ENCODE peak calls at places on chromosomes 2 and 18, in five cellular contexts. R is colonic mucosa, J is astrocyte of the spinal cord, F is suprapubic skin, B is brain microvascular endothelial cell. X is an unnamed sample.

GRCh38 chr2:119049968-119050657 is 108.1 kb downstream of the MARCO start:
- DNase-seq in J (no peak), R (no peak), B (no peak), F (no peak), X (no peak)

GRCh38 chr2:160282063-160282580 is 82.0 kb upstream of the ITGB6 start:
- DNase-seq in F (no peak), B (no peak), J (peak), R (no peak), X (peak)

GRCh38 chr2:163191372-163191771 is 352.8 kb upstream of the KCNH7 start:
- DNase-seq in B (peak), R (no peak), F (no peak), J (peak), X (peak)

GRCh38 chr2:202632682-202633081 is 2.1 kb upstream of the FAM117B start:
- DNase-seq in J (peak), B (peak), F (no peak), R (no peak), X (peak)

GRCh38 chr2:130916438-130916705 is 79.7 kb downstream of the ARHGEF4 start:
- DNase-seq in B (no peak), R (no peak), J (no peak), F (no peak), X (no peak)

GRCh38 chr2:100625731-100626130 is 62.9 kb downstream of the PDCL3 start:
- DNase-seq in J (no peak), R (no peak), B (no peak), F (no peak), X (no peak)

GRCh38 chr2:231568785-231569435 is 23.8 kb upstream of the TEX44 start:
- DNase-seq in R (no peak), F (no peak), B (no peak), J (no peak), X (no peak)

GRCh38 chr2:10079931-10080535 is at the start of gene CYS1:
- DNase-seq in R (no peak), B (no peak), F (no peak), J (no peak), X (no peak)

GRCh38 chr2:19059076-19059475 is 299.3 kb downstream of the OSR1 start:
- DNase-seq in F (no peak), R (no peak), J (no peak), B (no peak), X (no peak)

GRCh38 chr2:119025762-119026351 is 83.9 kb downstream of the MARCO start:
- DNase-seq in R (no peak), J (no peak), F (peak), B (no peak), X (no peak)

GRCh38 chr2:86223682-86224560 is 24.7 kb downstream of the MRPL35 start:
- DNase-seq in J (no peak), B (no peak), R (no peak), F (no peak), X (no peak)

DNA sequence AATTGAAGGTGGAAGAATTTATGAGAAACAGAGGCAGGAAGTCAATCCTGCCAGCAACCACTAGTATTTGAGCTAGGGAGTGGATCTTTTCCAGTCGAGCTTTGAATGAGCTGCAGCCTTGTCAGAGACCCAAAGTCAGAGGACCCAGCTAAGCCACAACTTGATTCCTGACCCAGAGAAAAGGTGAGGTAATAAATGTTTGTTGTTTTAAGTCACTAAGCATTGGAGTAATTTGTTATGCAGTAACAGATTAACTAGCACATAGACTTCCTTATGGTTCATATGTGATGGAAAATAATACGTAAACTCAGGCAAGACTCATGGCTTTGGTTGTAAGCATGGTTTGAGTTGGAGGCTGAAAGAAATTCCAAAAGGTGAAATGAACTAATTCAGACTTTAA is 21.6 kb downstream of the EFEMP1 start:
- DNase-seq in F (no peak), R (no peak), B (no peak), J (peak), X (peak)
- H3K4me3 ChIP-seq in F (no peak), R (no peak), B (no peak), J (no peak), X (no peak)

DNA sequence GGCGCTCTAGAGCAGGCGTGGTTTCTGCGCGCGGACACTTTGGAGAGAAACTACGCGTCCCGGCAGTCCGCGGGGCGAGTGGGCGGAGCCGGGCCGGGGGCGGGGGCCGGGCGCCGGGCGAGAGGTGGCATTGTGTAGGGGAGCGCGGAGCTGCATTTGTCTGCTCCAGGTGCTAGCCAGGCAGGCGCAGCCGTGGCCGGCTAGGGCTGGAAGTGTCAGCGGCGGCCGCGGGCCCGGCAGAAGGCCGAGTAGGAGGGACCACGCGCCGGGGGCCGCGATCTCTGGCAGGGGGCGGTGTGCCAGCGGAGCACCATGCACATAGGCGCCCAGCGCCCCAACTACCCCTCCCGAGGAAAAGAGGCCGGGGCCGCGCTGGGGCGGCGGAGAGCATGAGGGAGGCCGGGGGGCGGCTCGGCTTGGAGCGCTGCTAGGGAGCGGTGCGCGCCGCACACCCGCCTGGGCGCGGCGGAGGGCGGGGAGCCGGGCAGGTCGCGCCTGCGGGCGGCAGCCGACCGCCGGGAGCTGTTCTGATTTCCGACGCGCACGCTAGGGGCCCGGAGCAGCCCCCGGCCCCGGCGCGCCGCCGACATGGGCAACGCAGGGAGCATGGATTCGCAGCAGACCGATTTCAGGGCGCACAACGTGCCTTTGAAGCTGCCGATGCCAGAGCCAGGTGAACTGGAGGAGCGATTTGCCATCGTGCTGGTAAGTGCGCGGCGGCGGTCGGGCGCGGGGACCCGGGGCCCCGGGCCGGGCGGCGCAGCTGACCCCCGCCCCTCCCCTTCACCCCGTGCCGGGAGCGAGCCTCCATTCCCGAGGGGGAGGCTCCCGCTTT is at the start of gene FMNL2:
- DNase-seq in B (peak), J (peak), R (peak), F (peak), X (peak)
- TF ChIP-seq CTCF in B (no peak), J (no peak), R (no peak), F (no peak), X (no peak)

GRCh38 chr18:6728318-6728717 is 1.2 kb upstream of the ARHGAP28 start:
- DNase-seq in R (no peak), B (no peak), J (no peak), F (no peak), X (no peak)
- H3K4me3 ChIP-seq in R (no peak), B (no peak), J (no peak), F (no peak), X (no peak)

GRCh38 chr2:237576974-237577373 is 10.6 kb downstream of the PRLH start:
- DNase-seq in J (no peak), R (no peak), B (no peak), F (no peak), X (no peak)
- TF ChIP-seq CTCF in J (no peak), R (no peak), B (no peak), F (no peak), X (no peak)

GRCh38 chr2:196939381-196939780 is 12.9 kb upstream of the PGAP1 start:
- DNase-seq in J (peak), F (no peak), B (peak), R (no peak), X (peak)
- H3K4me3 ChIP-seq in J (no peak), F (no peak), B (no peak), R (no peak), X (no peak)

GRCh38 chr2:73260338-73260984 is 23.8 kb downstream of the FBXO41 start:
- DNase-seq in R (no peak), B (peak), F (no peak), J (peak), X (peak)
- TF ChIP-seq CTCF in R (peak), B (peak), F (peak), J (peak), X (peak)